ENCODE peak calls at places on chromosomes 2 and 18, in ten cellular contexts. One of them, this sample, is unnamed.

GRCh38 chr2:29239209-29239960 is 124.2 kb downstream of the CLIP4 start:
- DNase-seq in AG04450: no peak
- DNase-seq in mesothelial cell of epicardium: no peak
- DNase-seq in BJ: no peak
- DNase-seq in colonic mucosa: no peak
- DNase-seq in kidney epithelial cell: no peak
- DNase-seq in HFF-Myc: no peak
- DNase-seq in astrocyte: no peak
- DNase-seq in cardiac muscle cell: no peak
- DNase-seq in GM12878: no peak
- DNase-seq in this sample: no peak

GRCh38 chr2:75595541-75596395 is 35.0 kb upstream of the EVA1A start:
- DNase-seq in AG04450: peak
- DNase-seq in mesothelial cell of epicardium: no peak
- DNase-seq in BJ: peak
- DNase-seq in colonic mucosa: no peak
- DNase-seq in kidney epithelial cell: peak
- DNase-seq in HFF-Myc: peak
- DNase-seq in astrocyte: peak
- DNase-seq in cardiac muscle cell: peak
- DNase-seq in GM12878: no peak
- DNase-seq in this sample: no peak

GRCh38 chr2:197514754-197515153 is 1.1 kb upstream of the MOB4 start:
- DNase-seq in AG04450: no peak
- DNase-seq in mesothelial cell of epicardium: no peak
- DNase-seq in BJ: no peak
- DNase-seq in colonic mucosa: no peak
- DNase-seq in kidney epithelial cell: no peak
- DNase-seq in HFF-Myc: no peak
- DNase-seq in astrocyte: peak
- DNase-seq in cardiac muscle cell: no peak
- DNase-seq in GM12878: no peak
- DNase-seq in this sample: no peak

GRCh38 chr2:36812196-36812595 is 115.7 kb downstream of the VIT start:
- DNase-seq in AG04450: no peak
- DNase-seq in mesothelial cell of epicardium: no peak
- DNase-seq in BJ: no peak
- DNase-seq in colonic mucosa: no peak
- DNase-seq in kidney epithelial cell: no peak
- DNase-seq in HFF-Myc: no peak
- DNase-seq in astrocyte: no peak
- DNase-seq in cardiac muscle cell: no peak
- DNase-seq in GM12878: no peak
- DNase-seq in this sample: no peak

GRCh38 chr2:45944075-45944474 is 292.6 kb downstream of the PRKCE start:
- DNase-seq in AG04450: peak
- DNase-seq in mesothelial cell of epicardium: no peak
- DNase-seq in BJ: no peak
- DNase-seq in colonic mucosa: no peak
- DNase-seq in kidney epithelial cell: no peak
- DNase-seq in HFF-Myc: peak
- DNase-seq in astrocyte: peak
- DNase-seq in cardiac muscle cell: peak
- DNase-seq in GM12878: no peak
- DNase-seq in this sample: no peak

GRCh38 chr2:40719414-40719813 is 267.5 kb upstream of the SLC8A1 start:
- DNase-seq in AG04450: no peak
- DNase-seq in mesothelial cell of epicardium: no peak
- DNase-seq in BJ: no peak
- DNase-seq in colonic mucosa: no peak
- DNase-seq in kidney epithelial cell: no peak
- DNase-seq in HFF-Myc: no peak
- DNase-seq in astrocyte: no peak
- DNase-seq in cardiac muscle cell: no peak
- DNase-seq in GM12878: no peak
- DNase-seq in this sample: no peak

GRCh38 chr2:173990970-173991819 is 26.0 kb upstream of the SP3 start:
- DNase-seq in AG04450: peak
- DNase-seq in mesothelial cell of epicardium: no peak
- DNase-seq in BJ: peak
- DNase-seq in colonic mucosa: peak
- DNase-seq in kidney epithelial cell: no peak
- DNase-seq in HFF-Myc: peak
- DNase-seq in astrocyte: no peak
- DNase-seq in cardiac muscle cell: peak
- DNase-seq in GM12878: peak
- DNase-seq in this sample: no peak

GRCh38 chr2:120132691-120133090 is 90.5 kb downstream of the TMEM185B start:
- DNase-seq in AG04450: no peak
- DNase-seq in mesothelial cell of epicardium: no peak
- DNase-seq in BJ: no peak
- DNase-seq in colonic mucosa: no peak
- DNase-seq in kidney epithelial cell: no peak
- DNase-seq in HFF-Myc: no peak
- DNase-seq in astrocyte: peak
- DNase-seq in cardiac muscle cell: no peak
- DNase-seq in GM12878: no peak
- DNase-seq in this sample: no peak

GRCh38 chr2:143936758-143937562 is 583.0 kb downstream of the ZEB2 start:
- DNase-seq in AG04450: no peak
- DNase-seq in mesothelial cell of epicardium: peak
- DNase-seq in BJ: no peak
- DNase-seq in colonic mucosa: no peak
- DNase-seq in kidney epithelial cell: no peak
- DNase-seq in HFF-Myc: no peak
- DNase-seq in astrocyte: peak
- DNase-seq in cardiac muscle cell: peak
- DNase-seq in GM12878: no peak
- DNase-seq in this sample: no peak

GRCh38 chr2:105858868-105859693 is 114.4 kb downstream of the NCK2 start:
- DNase-seq in AG04450: no peak
- DNase-seq in mesothelial cell of epicardium: no peak
- DNase-seq in BJ: no peak
- DNase-seq in colonic mucosa: no peak
- DNase-seq in kidney epithelial cell: no peak
- DNase-seq in HFF-Myc: no peak
- DNase-seq in astrocyte: no peak
- DNase-seq in cardiac muscle cell: no peak
- DNase-seq in GM12878: no peak
- DNase-seq in this sample: no peak

GRCh38 chr18:67665266-67665665 is 148.7 kb upstream of the DSEL start:
- DNase-seq in AG04450: no peak
- DNase-seq in mesothelial cell of epicardium: no peak
- DNase-seq in BJ: no peak
- DNase-seq in colonic mucosa: no peak
- DNase-seq in kidney epithelial cell: peak
- DNase-seq in HFF-Myc: peak
- DNase-seq in astrocyte: peak
- DNase-seq in cardiac muscle cell: peak
- DNase-seq in GM12878: no peak
- DNase-seq in this sample: no peak

GRCh38 chr2:238561230-238561629 is 134.5 kb downstream of the ASB1 start:
- DNase-seq in AG04450: no peak
- DNase-seq in mesothelial cell of epicardium: no peak
- DNase-seq in BJ: no peak
- DNase-seq in colonic mucosa: no peak
- DNase-seq in kidney epithelial cell: no peak
- DNase-seq in HFF-Myc: no peak
- DNase-seq in astrocyte: peak
- DNase-seq in cardiac muscle cell: no peak
- DNase-seq in GM12878: no peak
- DNase-seq in this sample: no peak

GRCh38 chr18:26549103-26549485 is 741 bp upstream of the KCTD1 start:
- DNase-seq in AG04450: no peak
- DNase-seq in mesothelial cell of epicardium: no peak
- DNase-seq in BJ: no peak
- DNase-seq in colonic mucosa: peak
- DNase-seq in kidney epithelial cell: no peak
- DNase-seq in HFF-Myc: no peak
- DNase-seq in astrocyte: peak
- DNase-seq in cardiac muscle cell: peak
- DNase-seq in GM12878: no peak
- DNase-seq in this sample: no peak

GRCh38 chr18:79922971-79923411 is 28.5 kb downstream of the SLC66A2 start:
- DNase-seq in AG04450: no peak
- DNase-seq in mesothelial cell of epicardium: no peak
- DNase-seq in BJ: no peak
- DNase-seq in colonic mucosa: peak
- DNase-seq in kidney epithelial cell: no peak
- DNase-seq in HFF-Myc: no peak
- DNase-seq in astrocyte: no peak
- DNase-seq in cardiac muscle cell: no peak
- DNase-seq in GM12878: no peak
- DNase-seq in this sample: no peak

GRCh38 chr2:219418570-219419189 is 503 bp downstream of the DES start:
- DNase-seq in AG04450: no peak
- DNase-seq in mesothelial cell of epicardium: no peak
- DNase-seq in BJ: no peak
- DNase-seq in colonic mucosa: no peak
- DNase-seq in kidney epithelial cell: no peak
- DNase-seq in HFF-Myc: no peak
- DNase-seq in astrocyte: no peak
- DNase-seq in cardiac muscle cell: peak
- DNase-seq in GM12878: no peak
- DNase-seq in this sample: no peak

GRCh38 chr2:124888431-124888830 is 863.3 kb downstream of the CNTNAP5 start:
- DNase-seq in AG04450: no peak
- DNase-seq in mesothelial cell of epicardium: no peak
- DNase-seq in BJ: no peak
- DNase-seq in colonic mucosa: no peak
- DNase-seq in kidney epithelial cell: no peak
- DNase-seq in HFF-Myc: no peak
- DNase-seq in astrocyte: peak
- DNase-seq in cardiac muscle cell: no peak
- DNase-seq in GM12878: no peak
- DNase-seq in this sample: no peak
- TF ChIP-seq CTCF in AG04450: no peak
- TF ChIP-seq CTCF in mesothelial cell of epicardium: no peak
- TF ChIP-seq CTCF in BJ: no peak
- TF ChIP-seq CTCF in colonic mucosa: no peak
- TF ChIP-seq CTCF in kidney epithelial cell: no peak
- TF ChIP-seq CTCF in HFF-Myc: no peak
- TF ChIP-seq CTCF in astrocyte: no peak
- TF ChIP-seq CTCF in cardiac muscle cell: no peak
- TF ChIP-seq CTCF in GM12878: no peak
- TF ChIP-seq CTCF in this sample: no peak

DNA sequence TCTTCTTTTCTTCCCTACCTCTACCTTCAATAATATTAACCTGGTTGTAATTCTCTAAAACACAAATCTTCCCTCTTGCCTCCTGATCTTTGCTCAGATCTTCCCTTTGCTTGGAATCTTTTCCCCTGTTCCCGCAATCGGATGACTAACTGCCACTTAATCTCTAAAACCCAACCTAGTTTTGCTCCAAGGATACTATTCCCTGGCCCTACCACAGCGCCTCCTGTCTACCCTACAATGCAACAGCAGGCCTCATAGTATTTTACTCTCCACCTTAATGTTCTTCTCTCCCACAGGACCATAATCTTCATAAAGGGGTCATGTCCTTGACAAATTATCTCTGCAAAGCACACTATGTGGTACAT is 246.8 kb upstream of the TNP1 start:
- DNase-seq in AG04450: no peak
- DNase-seq in mesothelial cell of epicardium: no peak
- DNase-seq in BJ: no peak
- DNase-seq in colonic mucosa: no peak
- DNase-seq in kidney epithelial cell: no peak
- DNase-seq in HFF-Myc: no peak
- DNase-seq in astrocyte: peak
- DNase-seq in cardiac muscle cell: peak
- DNase-seq in GM12878: no peak
- DNase-seq in this sample: no peak
- TF ChIP-seq CTCF in AG04450: peak
- TF ChIP-seq CTCF in mesothelial cell of epicardium: no peak
- TF ChIP-seq CTCF in BJ: peak
- TF ChIP-seq CTCF in colonic mucosa: no peak
- TF ChIP-seq CTCF in kidney epithelial cell: peak
- TF ChIP-seq CTCF in HFF-Myc: peak
- TF ChIP-seq CTCF in astrocyte: peak
- TF ChIP-seq CTCF in cardiac muscle cell: peak
- TF ChIP-seq CTCF in GM12878: peak
- TF ChIP-seq CTCF in this sample: no peak

GRCh38 chr2:191869178-191869577 is 22.3 kb upstream of the CAVIN2 start:
- DNase-seq in AG04450: no peak
- DNase-seq in mesothelial cell of epicardium: no peak
- DNase-seq in BJ: no peak
- DNase-seq in colonic mucosa: peak
- DNase-seq in kidney epithelial cell: no peak
- DNase-seq in HFF-Myc: no peak
- DNase-seq in astrocyte: no peak
- DNase-seq in cardiac muscle cell: peak
- DNase-seq in GM12878: peak
- DNase-seq in this sample: no peak
- TF ChIP-seq CTCF in AG04450: no peak
- TF ChIP-seq CTCF in mesothelial cell of epicardium: no peak
- TF ChIP-seq CTCF in BJ: peak
- TF ChIP-seq CTCF in colonic mucosa: no peak
- TF ChIP-seq CTCF in kidney epithelial cell: peak
- TF ChIP-seq CTCF in HFF-Myc: peak
- TF ChIP-seq CTCF in astrocyte: peak
- TF ChIP-seq CTCF in cardiac muscle cell: peak
- TF ChIP-seq CTCF in GM12878: peak
- TF ChIP-seq CTCF in this sample: peak

GRCh38 chr2:202638710-202639109 is 3.9 kb downstream of the FAM117B start:
- DNase-seq in AG04450: no peak
- DNase-seq in mesothelial cell of epicardium: no peak
- DNase-seq in BJ: no peak
- DNase-seq in colonic mucosa: no peak
- DNase-seq in kidney epithelial cell: no peak
- DNase-seq in HFF-Myc: no peak
- DNase-seq in astrocyte: no peak
- DNase-seq in cardiac muscle cell: no peak
- DNase-seq in GM12878: no peak
- DNase-seq in this sample: no peak

GRCh38 chr2:202633470-202633869 is 1.3 kb upstream of the FAM117B start:
- DNase-seq in AG04450: no peak
- DNase-seq in mesothelial cell of epicardium: no peak
- DNase-seq in BJ: no peak
- DNase-seq in colonic mucosa: no peak
- DNase-seq in kidney epithelial cell: no peak
- DNase-seq in HFF-Myc: no peak
- DNase-seq in astrocyte: no peak
- DNase-seq in cardiac muscle cell: no peak
- DNase-seq in GM12878: no peak
- DNase-seq in this sample: no peak

GRCh38 chr2:202632682-202633081 is 2.1 kb upstream of the FAM117B start:
- DNase-seq in AG04450: no peak
- DNase-seq in mesothelial cell of epicardium: no peak
- DNase-seq in BJ: no peak
- DNase-seq in colonic mucosa: no peak
- DNase-seq in kidney epithelial cell: no peak
- DNase-seq in HFF-Myc: no peak
- DNase-seq in astrocyte: peak
- DNase-seq in cardiac muscle cell: peak
- DNase-seq in GM12878: no peak
- DNase-seq in this sample: no peak

GRCh38 chr2:202634556-202635440 is at the start of gene FAM117B:
- DNase-seq in AG04450: peak
- DNase-seq in mesothelial cell of epicardium: peak
- DNase-seq in BJ: peak
- DNase-seq in colonic mucosa: peak
- DNase-seq in kidney epithelial cell: peak
- DNase-seq in HFF-Myc: peak
- DNase-seq in astrocyte: peak
- DNase-seq in cardiac muscle cell: peak
- DNase-seq in GM12878: peak
- DNase-seq in this sample: peak

GRCh38 chr2:202635441-202636296 is 900 bp downstream of the FAM117B start:
- DNase-seq in AG04450: no peak
- DNase-seq in mesothelial cell of epicardium: peak
- DNase-seq in BJ: no peak
- DNase-seq in colonic mucosa: peak
- DNase-seq in kidney epithelial cell: peak
- DNase-seq in HFF-Myc: no peak
- DNase-seq in astrocyte: peak
- DNase-seq in cardiac muscle cell: peak
- DNase-seq in GM12878: peak
- DNase-seq in this sample: peak
- TF ChIP-seq CTCF in AG04450: peak
- TF ChIP-seq CTCF in mesothelial cell of epicardium: no peak
- TF ChIP-seq CTCF in BJ: no peak
- TF ChIP-seq CTCF in colonic mucosa: no peak
- TF ChIP-seq CTCF in kidney epithelial cell: no peak
- TF ChIP-seq CTCF in HFF-Myc: no peak
- TF ChIP-seq CTCF in astrocyte: no peak
- TF ChIP-seq CTCF in cardiac muscle cell: no peak
- TF ChIP-seq CTCF in GM12878: no peak
- TF ChIP-seq CTCF in this sample: no peak

This sample was measured in D721Med.